ENCODE peak calls at places on chromosomes 4 and X, in seven cellular contexts. M, N, Z, B, G, X and T are unnamed samples.

GRCh38 chr4:40523581-40523980 is 106.1 kb downstream of the RBM47 start:
- DNase-seq in M (no peak), N (no peak), B (no peak), X (no peak), Z (no peak), G (no peak), T (no peak)

GRCh38 chrX:120452131-120452530 is 17.0 kb downstream of the LAMP2 start:
- DNase-seq in B (no peak), X (no peak), M (no peak), Z (peak), N (peak), G (no peak), T (no peak)

GRCh38 chr4:84622959-84623358 is 40.0 kb downstream of the CDS1 start:
- DNase-seq in X (no peak), Z (no peak), B (no peak), N (no peak), G (no peak), M (no peak), T (no peak)

GRCh38 chr4:25030283-25031076 is at the start of gene LGI2:
- DNase-seq in N (no peak), B (peak), X (no peak), Z (no peak), M (peak), G (no peak), T (no peak)

GRCh38 chrX:139739138-139739537 is 31.2 kb upstream of the MCF2 start:
- DNase-seq in Z (peak), M (no peak), N (no peak), B (no peak), G (no peak), X (no peak), T (no peak)

GRCh38 chr4:123649248-123649643 is 252.7 kb downstream of the SPRY1 start:
- DNase-seq in M (no peak), X (no peak), Z (no peak), G (no peak), N (no peak), B (no peak), T (no peak)

GRCh38 chr4:19239565-19239964 is 1012.1 kb upstream of the SLIT2 start:
- DNase-seq in G (no peak), M (no peak), X (no peak), N (no peak), B (no peak), Z (peak), T (no peak)

GRCh38 chr4:56656346-56656643 is 24.8 kb downstream of the HOPX start:
- DNase-seq in N (peak), Z (no peak), G (peak), M (no peak), X (no peak), B (no peak), T (peak)

GRCh38 chrX:331772-332495 is 13.3 kb upstream of the GTPBP6 start:
- DNase-seq in G (no peak), Z (no peak), M (no peak), B (no peak), N (no peak), X (no peak), T (no peak)

GRCh38 chr4:145545538-145546224 is 64.0 kb downstream of the SMAD1 start:
- DNase-seq in Z (peak), B (peak), M (no peak), G (no peak), X (no peak), N (peak), T (no peak)

GRCh38 chrX:129843459-129844306 is at the start of gene ZDHHC9:
- DNase-seq in M (peak), B (peak), X (peak), Z (peak), G (peak), N (peak), T (peak)

GRCh38 chr4:6668391-6668790 is 25.3 kb upstream of the S100P start:
- DNase-seq in G (no peak), Z (peak), X (no peak), N (no peak), B (no peak), M (no peak), T (no peak)

GRCh38 chrX:150018931-150019331 is 80.6 kb upstream of the EOLA2 start:
- DNase-seq in Z (peak), N (no peak), M (no peak), G (no peak), B (no peak), X (no peak), T (no peak)

GRCh38 chr4:121764702-121765367 is at the start of gene SMIM43:
- DNase-seq in X (no peak), N (no peak), M (no peak), Z (peak), B (peak), G (no peak), T (no peak)

GRCh38 chr4:38237139-38237538 is 276.9 kb downstream of the PTTG2 start:
- DNase-seq in G (no peak), M (no peak), B (peak), X (no peak), Z (peak), N (no peak), T (no peak)

GRCh38 chrX:129449141-129449540 is 74.1 kb downstream of the SMARCA1 start:
- DNase-seq in Z (no peak), B (no peak), N (no peak), X (no peak), G (no peak), M (no peak), T (no peak)

GRCh38 chr4:119113033-119113655 is 22.5 kb upstream of the MYOZ2 start:
- DNase-seq in N (peak), X (no peak), Z (peak), G (no peak), B (peak), M (no peak), T (no peak)

GRCh38 chr4:158121203-158121586 is 51.6 kb downstream of the GASK1B start:
- DNase-seq in G (no peak), Z (peak), M (no peak), X (no peak), N (no peak), B (peak), T (no peak)

GRCh38 chr4:10164877-10165283 is 48.3 kb upstream of the WDR1 start:
- DNase-seq in G (no peak), Z (peak), B (peak), N (peak), X (no peak), M (no peak), T (no peak)

GRCh38 chrX:43557792-43558191 is 98.3 kb upstream of the MAOA start:
- DNase-seq in M (peak), Z (peak), N (peak), G (peak), X (peak), B (peak), T (peak)

GRCh38 chr4:136864580-136865185 is 667.6 kb downstream of the PCDH18 start:
- DNase-seq in Z (peak), X (no peak), M (peak), G (no peak), B (peak), N (peak), T (no peak)

GRCh38 chr4:17587094-17587822 is 10.3 kb downstream of the LAP3 start:
- DNase-seq in G (no peak), Z (no peak), N (no peak), B (no peak), M (no peak), X (no peak), T (no peak)

GRCh38 chrX:118585296-118585695 is 89.7 kb downstream of the DOCK11 start:
- DNase-seq in M (no peak), N (no peak), B (no peak), Z (no peak), X (no peak), G (no peak), T (no peak)